ENCODE peak calls at places on chromosomes 12 and 14, in four cellular contexts. G is heart right ventricle; O is effector memory CD4-positive, alpha-beta T cell; Z is stomach. W is an unnamed sample.

GRCh38 chr12:106113446-106114083 is 25.2 kb downstream of the NUAK1 start:
- DNase-seq in G (no peak), O (no peak), Z (no peak), W (no peak)

GRCh38 chr14:100417466-100417865 is 94.3 kb downstream of the SLC25A47 start:
- DNase-seq in G (peak; percentile 19), O (no peak), Z (peak; percentile 57), W (peak; percentile 43)

GRCh38 chr12:120971299-120972180 is 6.8 kb upstream of the HNF1A start:
- DNase-seq in G (peak; percentile 34), O (peak; percentile 12), Z (no peak), W (no peak)

GRCh38 chr14:70600382-70601157 is at the start of gene MED6:
- DNase-seq in G (peak; percentile 96), O (peak; percentile 80), Z (peak; percentile 94), W (peak; percentile 76)

GRCh38 chr14:33469898-33470297 is 481.0 kb downstream of the EGLN3 start:
- DNase-seq in G (no peak), O (no peak), Z (peak; percentile 48), W (no peak)

GRCh38 chr14:61625171-61625570 is 70.1 kb upstream of the HIF1A start:
- DNase-seq in G (no peak), O (no peak), Z (no peak), W (no peak)

GRCh38 chr12:66438601-66439000 is 136.3 kb downstream of the HELB start:
- DNase-seq in G (no peak), O (no peak), Z (no peak), W (no peak)

GRCh38 chr14:102479107-102479506 is 30.5 kb downstream of the ANKRD9 start:
- DNase-seq in G (no peak), O (no peak), Z (no peak), W (no peak)

GRCh38 chr12:110957652-110958051 is 37.3 kb upstream of the MYL2 start:
- DNase-seq in G (no peak), O (no peak), Z (no peak), W (peak; percentile 36)

GRCh38 chr12:109863961-109864712 is 16.2 kb downstream of the GLTP start:
- DNase-seq in G (no peak), O (no peak), Z (peak; percentile 76), W (peak; percentile 80)

GRCh38 chr12:32541754-32542374 is 137.2 kb upstream of the DNM1L start:
- DNase-seq in G (no peak), O (no peak), Z (no peak), W (no peak)

GRCh38 chr12:45966486-45966885 is 23.9 kb downstream of the SCAF11 start:
- DNase-seq in G (no peak), O (no peak), Z (no peak), W (no peak)

GRCh38 chr14:103524002-103524785 is 1.6 kb upstream of the CKB start:
- DNase-seq in G (no peak), O (no peak), Z (no peak), W (no peak)

GRCh38 chr14:43243168-43243567 is 1263.9 kb downstream of the FSCB start:
- DNase-seq in G (no peak), O (no peak), Z (no peak), W (no peak)

GRCh38 chr14:77979666-77980351 is 179.9 kb downstream of the ADCK1 start:
- DNase-seq in G (no peak), O (no peak), Z (no peak), W (no peak)

GRCh38 chr12:125225641-125226040 is 160.4 kb downstream of the AACS start:
- DNase-seq in G (no peak), O (no peak), Z (no peak), W (no peak)

GRCh38 chr14:45716506-45716905 is 463.5 kb upstream of the MIS18BP1 start:
- DNase-seq in G (no peak), O (no peak), Z (no peak), W (no peak)

GRCh38 chr12:90124914-90125313 is 416.3 kb upstream of the ATP2B1 start:
- DNase-seq in G (no peak), O (no peak), Z (no peak), W (no peak)

GRCh38 chr14:89060191-89060590 is 235.7 kb downstream of the TTC8 start:
- DNase-seq in G (no peak), O (no peak), Z (no peak), W (no peak)

GRCh38 chr14:95102678-95103039 is 54.7 kb downstream of the DICER1 start:
- DNase-seq in G (no peak), O (no peak), Z (no peak), W (no peak)

GRCh38 chr12:64236549-64236948 is 14.5 kb upstream of the KICS2 start:
- DNase-seq in G (no peak), O (no peak), Z (no peak), W (no peak)

GRCh38 chr12:110245278-110245868 is 35.7 kb upstream of the ATP2A2 start:
- DNase-seq in G (no peak), O (peak; percentile 21), Z (peak; percentile 72), W (no peak)

GRCh38 chr12:11813422-11813813 is 163.9 kb downstream of the ETV6 start:
- DNase-seq in G (no peak), O (no peak), Z (no peak), W (no peak)

GRCh38 chr12:109544955-109545531 is 28.3 kb downstream of the MMAB start:
- DNase-seq in G (no peak), O (no peak), Z (no peak), W (no peak)

GRCh38 chr12:45309826-45310626 is 94.1 kb downstream of the ANO6 start:
- DNase-seq in G (no peak), O (no peak), Z (no peak), W (no peak)

GRCh38 chr12:8844665-8845064 is 22.2 kb downstream of the A2ML1 start:
- DNase-seq in G (peak; percentile 81), O (no peak), Z (peak; percentile 57), W (peak; percentile 11)

GRCh38 chr14:55136868-55137785 is 8.1 kb downstream of the LGALS3 start:
- DNase-seq in G (peak; percentile 95), O (no peak), Z (peak; percentile 79), W (peak; percentile 62)

GRCh38 chr12:1546931-1547640 is 47.3 kb downstream of the FBXL14 start:
- DNase-seq in G (no peak), O (no peak), Z (no peak), W (no peak)

GRCh38 chr14:103739793-103740501 is 24.3 kb downstream of the ZFYVE21 start:
- DNase-seq in G (no peak), O (no peak), Z (no peak), W (no peak)

GRCh38 chr12:57429473-57430116 is 1.2 kb downstream of the R3HDM2 start:
- DNase-seq in G (no peak), O (no peak), Z (no peak), W (no peak)

GRCh38 chr14:21974741-21975140 is 301.1 kb upstream of the OR4E1 start:
- DNase-seq in G (no peak), O (no peak), Z (no peak), W (no peak)

GRCh38 chr12:51961834-51962233 is 10.3 kb downstream of the ACVR1B start:
- DNase-seq in G (no peak), O (no peak), Z (no peak), W (no peak)

GRCh38 chr14:76773956-76774355 is 12.7 kb downstream of the VASH1 start:
- DNase-seq in G (peak; percentile 6), O (no peak), Z (no peak), W (no peak)

GRCh38 chr14:24315807-24316596 is 4.7 kb downstream of the LTB4R start:
- DNase-seq in G (peak; percentile 56), O (no peak), Z (peak; percentile 77), W (no peak)

GRCh38 chr14:20332386-20332945 is 613 bp downstream of the CCNB1IP1 start:
- DNase-seq in G (no peak), O (no peak), Z (no peak), W (no peak)

GRCh38 chr14:94646481-94646880 is 34.3 kb downstream of the SERPINA3 start:
- DNase-seq in G (no peak), O (no peak), Z (no peak), W (no peak)

GRCh38 chr14:52043690-52044089 is 25.2 kb downstream of the NID2 start:
- DNase-seq in G (no peak), O (no peak), Z (peak; percentile 36), W (no peak)

GRCh38 chr12:88743946-88744685 is 163.8 kb upstream of the KITLG start:
- DNase-seq in G (no peak), O (no peak), Z (no peak), W (no peak)
- H3K27ac ChIP-seq in G (no peak overlapping the region), O (no peak overlapping the region), Z (no peak overlapping the region), W (no peak overlapping the region)

DNA sequence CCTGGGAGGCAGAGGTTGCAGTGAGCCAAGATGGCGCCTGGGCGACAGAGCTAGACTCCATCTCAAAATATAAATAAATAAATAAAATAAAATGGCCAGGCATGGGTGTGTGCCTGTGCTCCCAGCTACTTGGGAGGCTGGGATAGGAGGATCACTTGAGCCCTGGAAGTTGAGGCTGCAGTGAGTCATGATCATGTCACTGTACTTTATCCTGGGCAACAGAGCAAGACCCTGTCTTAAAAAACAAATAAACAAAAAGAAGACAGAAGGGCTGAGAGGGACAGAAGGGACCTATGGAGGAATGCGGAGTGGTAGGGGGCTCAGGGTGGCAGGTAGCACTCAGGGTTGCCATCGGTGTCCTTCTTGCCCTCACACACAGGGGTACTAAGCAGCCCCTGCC is 40.8 kb downstream of the PRPF40B start:
- DNase-seq in G (no peak), O (no peak), Z (no peak), W (no peak)
- H3K27ac ChIP-seq in G (peak overlapping the region; percentile 93), O (peak overlapping the region; percentile 76), Z (peak overlapping the region; percentile 78), W (peak overlapping the region; percentile 58)

GRCh38 chr12:96240251-96240650 is 46.1 kb downstream of the ELK3 start:
- DNase-seq in G (no peak), O (no peak), Z (no peak), W (no peak)

GRCh38 chr12:96244826-96245225 is 50.7 kb downstream of the ELK3 start:
- DNase-seq in G (no peak), O (no peak), Z (no peak), W (no peak)

GRCh38 chr12:96240656-96241055 is 46.5 kb downstream of the ELK3 start:
- DNase-seq in G (no peak), O (no peak), Z (no peak), W (no peak)

GRCh38 chr12:96241484-96242256 is 47.5 kb downstream of the ELK3 start:
- DNase-seq in G (peak; percentile 74), O (peak; percentile 84), Z (no peak), W (no peak)

GRCh38 chr12:96242597-96242996 is 48.4 kb downstream of the ELK3 start:
- DNase-seq in G (peak; percentile 48), O (peak; percentile 36), Z (no peak), W (no peak)
- H3K27ac ChIP-seq in G (peak overlapping the region; percentile 80), O (peak overlapping the region; percentile 96), Z (peak overlapping the region; percentile 90), W (no peak overlapping the region)

GRCh38 chr14:68676511-68676943 is 116.3 kb downstream of the ZFP36L1 start:
- DNase-seq in G (no peak), O (no peak), Z (peak; percentile 53), W (no peak)

GRCh38 chr14:68673464-68673863 is 119.4 kb downstream of the ZFP36L1 start:
- DNase-seq in G (no peak), O (no peak), Z (no peak), W (no peak)

GRCh38 chr14:68672609-68673285 is 120.1 kb downstream of the ZFP36L1 start:
- DNase-seq in G (no peak), O (no peak), Z (no peak), W (no peak)

GRCh38 chr14:68675233-68675577 is 117.7 kb downstream of the ZFP36L1 start:
- DNase-seq in G (no peak), O (no peak), Z (no peak), W (no peak)

GRCh38 chr14:68674538-68675232 is 118.2 kb downstream of the ZFP36L1 start:
- DNase-seq in G (no peak), O (no peak), Z (no peak), W (no peak)
- H3K27ac ChIP-seq in G (no peak overlapping the region), O (no peak overlapping the region), Z (peak overlapping the region; percentile 60), W (no peak overlapping the region)

W was measured in caudate nucleus.